ENCODE peak calls at places on chromosomes 13 and 19, in eight cellular contexts. One of them, this sample, is unnamed.

GRCh38 chr19:4712771-4713170 is 10.9 kb downstream of the DPP9 start:
- DNase-seq in stomach: no peak
- DNase-seq in colonic mucosa: no peak
- DNase-seq in thoracic aorta: no peak
- DNase-seq in cardiac muscle cell: no peak
- DNase-seq in Peyer's patch: no peak
- DNase-seq in endodermal cell: no peak
- DNase-seq in tibial nerve: no peak
- DNase-seq in this sample: no peak

GRCh38 chr13:106176103-106176502 is 359.4 kb downstream of the EFNB2 start:
- DNase-seq in endodermal cell: no peak
- DNase-seq in cardiac muscle cell: no peak
- DNase-seq in Peyer's patch: no peak
- DNase-seq in stomach: no peak
- DNase-seq in thoracic aorta: no peak
- DNase-seq in tibial nerve: no peak
- DNase-seq in colonic mucosa: no peak
- DNase-seq in this sample: no peak

GRCh38 chr13:110132178-110132975 is 174.6 kb downstream of the COL4A1 start:
- DNase-seq in thoracic aorta: no peak
- DNase-seq in stomach: no peak
- DNase-seq in Peyer's patch: no peak
- DNase-seq in cardiac muscle cell: peak; percentile 43
- DNase-seq in endodermal cell: peak; percentile 73
- DNase-seq in colonic mucosa: no peak
- DNase-seq in tibial nerve: no peak
- DNase-seq in this sample: no peak

GRCh38 chr13:26881154-26881553 is 120.6 kb upstream of the GPR12 start:
- DNase-seq in cardiac muscle cell: no peak
- DNase-seq in thoracic aorta: no peak
- DNase-seq in stomach: no peak
- DNase-seq in Peyer's patch: no peak
- DNase-seq in tibial nerve: no peak
- DNase-seq in colonic mucosa: no peak
- DNase-seq in endodermal cell: no peak
- DNase-seq in this sample: no peak

GRCh38 chr19:32708457-32708856 is 11.1 kb upstream of the TDRD12 start:
- DNase-seq in cardiac muscle cell: no peak
- DNase-seq in colonic mucosa: no peak
- DNase-seq in endodermal cell: no peak
- DNase-seq in thoracic aorta: no peak
- DNase-seq in Peyer's patch: no peak
- DNase-seq in stomach: no peak
- DNase-seq in tibial nerve: no peak
- DNase-seq in this sample: no peak

GRCh38 chr19:33468361-33469170 is 53.0 kb downstream of the PEPD start:
- DNase-seq in Peyer's patch: peak; percentile 37
- DNase-seq in stomach: no peak
- DNase-seq in endodermal cell: peak; percentile 39
- DNase-seq in colonic mucosa: no peak
- DNase-seq in tibial nerve: no peak
- DNase-seq in cardiac muscle cell: no peak
- DNase-seq in thoracic aorta: no peak
- DNase-seq in this sample: no peak

GRCh38 chr13:30141773-30142501 is 165.4 kb downstream of the KATNAL1 start:
- DNase-seq in tibial nerve: no peak
- DNase-seq in endodermal cell: no peak
- DNase-seq in cardiac muscle cell: no peak
- DNase-seq in stomach: no peak
- DNase-seq in Peyer's patch: no peak
- DNase-seq in colonic mucosa: no peak
- DNase-seq in thoracic aorta: no peak
- DNase-seq in this sample: no peak

GRCh38 chr19:14441041-14441938 is 8.2 kb downstream of the PKN1 start:
- DNase-seq in stomach: no peak
- DNase-seq in colonic mucosa: no peak
- DNase-seq in cardiac muscle cell: no peak
- DNase-seq in tibial nerve: no peak
- DNase-seq in Peyer's patch: no peak
- DNase-seq in endodermal cell: no peak
- DNase-seq in thoracic aorta: no peak
- DNase-seq in this sample: no peak

GRCh38 chr13:112441779-112442310 is 65.7 kb downstream of the SPACA7 start:
- DNase-seq in thoracic aorta: no peak
- DNase-seq in cardiac muscle cell: no peak
- DNase-seq in stomach: no peak
- DNase-seq in Peyer's patch: no peak
- DNase-seq in tibial nerve: no peak
- DNase-seq in colonic mucosa: no peak
- DNase-seq in endodermal cell: peak; percentile 22
- DNase-seq in this sample: no peak

GRCh38 chr13:114068723-114069322 is 63.6 kb downstream of the RASA3 start:
- DNase-seq in colonic mucosa: no peak
- DNase-seq in Peyer's patch: peak; percentile 51
- DNase-seq in endodermal cell: no peak
- DNase-seq in tibial nerve: peak; percentile 13
- DNase-seq in thoracic aorta: no peak
- DNase-seq in cardiac muscle cell: peak; percentile 53
- DNase-seq in stomach: no peak
- DNase-seq in this sample: no peak

GRCh38 chr13:23414682-23415081 is 18.8 kb downstream of the SACS start:
- DNase-seq in thoracic aorta: no peak
- DNase-seq in endodermal cell: no peak
- DNase-seq in stomach: no peak
- DNase-seq in cardiac muscle cell: no peak
- DNase-seq in colonic mucosa: no peak
- DNase-seq in tibial nerve: no peak
- DNase-seq in Peyer's patch: no peak
- DNase-seq in this sample: no peak

GRCh38 chr13:54356209-54356608 is 1327.6 kb downstream of the OLFM4 start:
- DNase-seq in Peyer's patch: no peak
- DNase-seq in tibial nerve: no peak
- DNase-seq in stomach: no peak
- DNase-seq in colonic mucosa: no peak
- DNase-seq in thoracic aorta: no peak
- DNase-seq in cardiac muscle cell: no peak
- DNase-seq in endodermal cell: no peak
- DNase-seq in this sample: no peak

GRCh38 chr19:5286465-5287029 is 54.1 kb downstream of the PTPRS start:
- DNase-seq in stomach: no peak
- DNase-seq in thoracic aorta: no peak
- DNase-seq in Peyer's patch: no peak
- DNase-seq in tibial nerve: no peak
- DNase-seq in colonic mucosa: no peak
- DNase-seq in endodermal cell: no peak
- DNase-seq in cardiac muscle cell: no peak
- DNase-seq in this sample: no peak

GRCh38 chr19:41753936-41754529 is 1.3 kb upstream of the CEACAM6 start:
- DNase-seq in stomach: peak; percentile 75
- DNase-seq in tibial nerve: peak; percentile 23
- DNase-seq in endodermal cell: peak; percentile 85
- DNase-seq in colonic mucosa: peak; percentile 86
- DNase-seq in cardiac muscle cell: no peak
- DNase-seq in thoracic aorta: no peak
- DNase-seq in Peyer's patch: peak; percentile 85
- DNase-seq in this sample: no peak

GRCh38 chr19:57034544-57034943 is 85.2 kb upstream of the USP29 start:
- DNase-seq in tibial nerve: no peak
- DNase-seq in stomach: no peak
- DNase-seq in Peyer's patch: no peak
- DNase-seq in endodermal cell: no peak
- DNase-seq in thoracic aorta: no peak
- DNase-seq in colonic mucosa: no peak
- DNase-seq in cardiac muscle cell: no peak
- DNase-seq in this sample: no peak

GRCh38 chr13:43132911-43133310 is 109.5 kb downstream of the DNAJC15 start:
- DNase-seq in colonic mucosa: no peak
- DNase-seq in Peyer's patch: no peak
- DNase-seq in cardiac muscle cell: no peak
- DNase-seq in thoracic aorta: no peak
- DNase-seq in endodermal cell: no peak
- DNase-seq in stomach: no peak
- DNase-seq in tibial nerve: no peak
- DNase-seq in this sample: no peak

GRCh38 chr13:44092053-44092452 is 212.3 kb downstream of the LACC1 start:
- DNase-seq in stomach: no peak
- DNase-seq in colonic mucosa: no peak
- DNase-seq in endodermal cell: no peak
- DNase-seq in cardiac muscle cell: no peak
- DNase-seq in tibial nerve: no peak
- DNase-seq in Peyer's patch: no peak
- DNase-seq in thoracic aorta: no peak
- DNase-seq in this sample: no peak

GRCh38 chr13:58587183-58587582 is 955.6 kb downstream of the PCDH17 start:
- DNase-seq in tibial nerve: no peak
- DNase-seq in colonic mucosa: no peak
- DNase-seq in Peyer's patch: no peak
- DNase-seq in stomach: no peak
- DNase-seq in endodermal cell: no peak
- DNase-seq in thoracic aorta: no peak
- DNase-seq in cardiac muscle cell: no peak
- DNase-seq in this sample: no peak

GRCh38 chr19:22257916-22258315 is 28.3 kb upstream of the ZNF729 start:
- DNase-seq in stomach: no peak
- DNase-seq in cardiac muscle cell: no peak
- DNase-seq in colonic mucosa: no peak
- DNase-seq in thoracic aorta: no peak
- DNase-seq in tibial nerve: no peak
- DNase-seq in endodermal cell: no peak
- DNase-seq in Peyer's patch: no peak
- DNase-seq in this sample: no peak

GRCh38 chr13:44433863-44434262 is 60.2 kb downstream of the SERP2 start:
- DNase-seq in Peyer's patch: no peak
- DNase-seq in stomach: no peak
- DNase-seq in tibial nerve: no peak
- DNase-seq in colonic mucosa: no peak
- DNase-seq in thoracic aorta: no peak
- DNase-seq in cardiac muscle cell: no peak
- DNase-seq in endodermal cell: no peak
- DNase-seq in this sample: no peak

GRCh38 chr19:801861-802496 is 4.7 kb downstream of the PTBP1 start:
- DNase-seq in thoracic aorta: no peak
- DNase-seq in cardiac muscle cell: peak; percentile 2
- DNase-seq in stomach: peak; percentile 60
- DNase-seq in Peyer's patch: no peak
- DNase-seq in endodermal cell: no peak
- DNase-seq in tibial nerve: no peak
- DNase-seq in colonic mucosa: no peak
- DNase-seq in this sample: no peak

GRCh38 chr13:99028890-99029289 is 51.0 kb upstream of the DOCK9 start:
- DNase-seq in stomach: no peak
- DNase-seq in tibial nerve: no peak
- DNase-seq in thoracic aorta: no peak
- DNase-seq in cardiac muscle cell: no peak
- DNase-seq in Peyer's patch: no peak
- DNase-seq in colonic mucosa: peak; percentile 27
- DNase-seq in endodermal cell: peak; percentile 85
- DNase-seq in this sample: no peak

GRCh38 chr13:112124100-112124499 is 57.2 kb downstream of the SOX1 start:
- DNase-seq in stomach: no peak
- DNase-seq in cardiac muscle cell: no peak
- DNase-seq in colonic mucosa: no peak
- DNase-seq in tibial nerve: no peak
- DNase-seq in thoracic aorta: no peak
- DNase-seq in endodermal cell: peak; percentile 6
- DNase-seq in Peyer's patch: no peak
- DNase-seq in this sample: no peak

DNA sequence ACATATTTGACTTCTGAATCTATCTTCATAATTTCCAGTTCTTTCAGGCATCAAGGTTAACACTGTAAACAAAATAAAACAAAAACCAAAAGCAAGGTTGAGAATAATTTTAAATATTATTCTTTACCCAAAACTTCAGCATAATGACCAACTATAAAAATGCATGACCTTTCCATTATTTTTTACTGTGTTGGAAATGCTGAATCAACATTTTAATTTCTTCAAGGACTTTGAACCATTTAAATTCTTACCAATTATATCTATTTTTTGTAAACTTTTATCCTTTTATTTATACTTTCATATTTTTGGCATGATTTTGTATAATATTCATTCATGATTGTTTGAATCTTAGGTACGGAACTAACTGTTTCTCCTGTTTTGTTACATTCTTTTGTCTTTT is 6.9 kb downstream of the ZNF585A start:
- DNase-seq in Peyer's patch: no peak
- DNase-seq in tibial nerve: no peak
- DNase-seq in colonic mucosa: no peak
- DNase-seq in thoracic aorta: no peak
- DNase-seq in stomach: no peak
- DNase-seq in endodermal cell: no peak
- DNase-seq in cardiac muscle cell: no peak
- DNase-seq in this sample: no peak
- H3K9me3 ChIP-seq in Peyer's patch: peaks cover 55% of the 10 kb centered on the region
- H3K9me3 ChIP-seq in tibial nerve: peaks cover 95% of the 10 kb centered on the region
- H3K9me3 ChIP-seq in colonic mucosa: no peaks in the 10 kb centered on the region
- H3K9me3 ChIP-seq in thoracic aorta: peaks cover 66% of the 10 kb centered on the region
- H3K9me3 ChIP-seq in stomach: peaks cover 54% of the 10 kb centered on the region
- H3K9me3 ChIP-seq in endodermal cell: peaks cover 96% of the 10 kb centered on the region
- H3K9me3 ChIP-seq in cardiac muscle cell: no peaks in the 10 kb centered on the region
- H3K9me3 ChIP-seq in this sample: peaks cover 10% of the 10 kb centered on the region

GRCh38 chr19:46579286-46579944 is 21.7 kb upstream of the CALM3 start:
- DNase-seq in stomach: no peak
- DNase-seq in Peyer's patch: no peak
- DNase-seq in colonic mucosa: no peak
- DNase-seq in thoracic aorta: no peak
- DNase-seq in cardiac muscle cell: peak; percentile 9
- DNase-seq in tibial nerve: no peak
- DNase-seq in endodermal cell: peak; percentile 81
- DNase-seq in this sample: no peak
- TF ChIP-seq CTCF in stomach: no peak
- TF ChIP-seq CTCF in Peyer's patch: no peak
- TF ChIP-seq CTCF in colonic mucosa: peak; percentile 53
- TF ChIP-seq CTCF in thoracic aorta: peak; percentile 15
- TF ChIP-seq CTCF in cardiac muscle cell: peak; percentile 54
- TF ChIP-seq CTCF in tibial nerve: peak; percentile 14
- TF ChIP-seq CTCF in endodermal cell: peak; percentile 75
- TF ChIP-seq CTCF in this sample: peak; percentile 31

GRCh38 chr19:20107301-20107700 is 29.5 kb downstream of the ZNF90 start:
- DNase-seq in colonic mucosa: no peak
- DNase-seq in endodermal cell: no peak
- DNase-seq in cardiac muscle cell: no peak
- DNase-seq in tibial nerve: no peak
- DNase-seq in stomach: no peak
- DNase-seq in Peyer's patch: no peak
- DNase-seq in thoracic aorta: no peak
- DNase-seq in this sample: no peak
- H3K9me3 ChIP-seq in colonic mucosa: no peaks in the 10 kb centered on the region
- H3K9me3 ChIP-seq in endodermal cell: peaks cover 98% of the 10 kb centered on the region
- H3K9me3 ChIP-seq in cardiac muscle cell: no peaks in the 10 kb centered on the region
- H3K9me3 ChIP-seq in tibial nerve: peaks cover 80% of the 10 kb centered on the region
- H3K9me3 ChIP-seq in stomach: peaks cover 27% of the 10 kb centered on the region
- H3K9me3 ChIP-seq in Peyer's patch: peaks cover 13% of the 10 kb centered on the region
- H3K9me3 ChIP-seq in thoracic aorta: peaks cover 20% of the 10 kb centered on the region
- H3K9me3 ChIP-seq in this sample: peaks cover 23% of the 10 kb centered on the region

DNA sequence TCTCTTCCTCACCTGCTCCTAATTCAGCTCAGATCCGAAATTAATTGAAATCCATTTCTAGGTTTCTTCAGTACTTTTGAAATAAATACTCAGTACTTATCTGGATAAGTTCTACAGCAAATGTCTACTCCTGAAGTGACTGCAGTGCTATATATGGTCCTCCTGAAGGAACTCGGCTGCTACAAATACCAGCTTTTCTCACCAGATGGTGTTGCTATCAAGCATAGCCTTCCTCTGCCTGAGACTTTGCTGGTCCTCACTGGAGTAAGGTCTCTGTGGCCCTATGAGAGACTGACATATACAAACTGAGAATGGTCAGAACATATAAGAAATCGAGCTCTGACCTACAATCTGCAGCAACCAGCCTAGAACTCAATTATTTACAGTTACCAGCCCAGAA is 161.6 kb downstream of the NDFIP2 start:
- DNase-seq in cardiac muscle cell: no peak
- DNase-seq in thoracic aorta: no peak
- DNase-seq in stomach: no peak
- DNase-seq in colonic mucosa: no peak
- DNase-seq in endodermal cell: no peak
- DNase-seq in Peyer's patch: no peak
- DNase-seq in tibial nerve: no peak
- DNase-seq in this sample: no peak
- TF ChIP-seq CTCF in cardiac muscle cell: no peak
- TF ChIP-seq CTCF in thoracic aorta: no peak
- TF ChIP-seq CTCF in stomach: no peak
- TF ChIP-seq CTCF in colonic mucosa: no peak
- TF ChIP-seq CTCF in endodermal cell: peak; percentile 33
- TF ChIP-seq CTCF in Peyer's patch: no peak
- TF ChIP-seq CTCF in tibial nerve: no peak
- TF ChIP-seq CTCF in this sample: no peak